ENCODE peak calls at places on chromosomes 2 and 18, in nine cellular contexts. W is Peyer's patch, A is A549, I is psoas muscle, R is sigmoid colon, Q is heart right ventricle, B is left ventricle myocardium inferior, U is heart left ventricle, E is thoracic aorta. T is an unnamed sample.
A peak's percentile ranks its signal among the peaks of the same experiment; 100 is the strongest.

GRCh38 chr2:24469148-24469547 is 21.9 kb upstream of the NCOA1 start:
- DNase-seq in W (no peak), A (no peak), I (no peak), R (no peak), Q (no peak), B (no peak), U (no peak), E (no peak), T (no peak)

GRCh38 chr18:44824884-44825283 is 144.2 kb downstream of the SETBP1 start:
- DNase-seq in W (no peak), A (no peak), I (no peak), R (no peak), Q (no peak), B (no peak), U (no peak), E (no peak), T (no peak)

GRCh38 chr2:240002983-240003382 is 22.2 kb downstream of the NDUFA10 start:
- DNase-seq in W (no peak), A (no peak), I (no peak), R (no peak), Q (no peak), B (no peak), U (no peak), E (no peak), T (no peak)

GRCh38 chr2:15449542-15450236 is 111.4 kb downstream of the NBAS start:
- DNase-seq in W (no peak), A (no peak), I (no peak), R (no peak), Q (no peak), B (no peak), U (no peak), E (no peak), T (no peak)

GRCh38 chr2:156918410-156918809 is 339.1 kb upstream of the GALNT5 start:
- DNase-seq in W (no peak), A (no peak), I (no peak), R (no peak), Q (no peak), B (no peak), U (no peak), E (no peak), T (no peak)

GRCh38 chr2:232315049-232315922 is 63.3 kb upstream of the ALPP start:
- DNase-seq in W (peak; percentile 83), A (no peak), I (peak; percentile 87), R (peak; percentile 80), Q (peak; percentile 49), B (peak; percentile 41), U (peak; percentile 37), E (peak; percentile 17), T (peak; percentile 81)

GRCh38 chr18:11857177-11857887 is 6.1 kb downstream of the CHMP1B start:
- DNase-seq in W (peak; percentile 90), A (peak; percentile 90), I (peak; percentile 93), R (peak; percentile 95), Q (peak; percentile 51), B (peak; percentile 48), U (peak; percentile 36), E (peak; percentile 69), T (no peak)

GRCh38 chr18:40215981-40216380 is 1739.1 kb upstream of the PIK3C3 start:
- DNase-seq in W (no peak), A (no peak), I (no peak), R (no peak), Q (no peak), B (no peak), U (no peak), E (no peak), T (no peak)

GRCh38 chr2:48943436-48943835 is 187.9 kb upstream of the LHCGR start:
- DNase-seq in W (no peak), A (no peak), I (no peak), R (no peak), Q (no peak), B (no peak), U (no peak), E (no peak), T (no peak)

GRCh38 chr18:78859686-78860085 is 119.9 kb upstream of the SALL3 start:
- DNase-seq in W (no peak), A (no peak), I (no peak), R (no peak), Q (no peak), B (no peak), U (no peak), E (no peak), T (no peak)

DNA sequence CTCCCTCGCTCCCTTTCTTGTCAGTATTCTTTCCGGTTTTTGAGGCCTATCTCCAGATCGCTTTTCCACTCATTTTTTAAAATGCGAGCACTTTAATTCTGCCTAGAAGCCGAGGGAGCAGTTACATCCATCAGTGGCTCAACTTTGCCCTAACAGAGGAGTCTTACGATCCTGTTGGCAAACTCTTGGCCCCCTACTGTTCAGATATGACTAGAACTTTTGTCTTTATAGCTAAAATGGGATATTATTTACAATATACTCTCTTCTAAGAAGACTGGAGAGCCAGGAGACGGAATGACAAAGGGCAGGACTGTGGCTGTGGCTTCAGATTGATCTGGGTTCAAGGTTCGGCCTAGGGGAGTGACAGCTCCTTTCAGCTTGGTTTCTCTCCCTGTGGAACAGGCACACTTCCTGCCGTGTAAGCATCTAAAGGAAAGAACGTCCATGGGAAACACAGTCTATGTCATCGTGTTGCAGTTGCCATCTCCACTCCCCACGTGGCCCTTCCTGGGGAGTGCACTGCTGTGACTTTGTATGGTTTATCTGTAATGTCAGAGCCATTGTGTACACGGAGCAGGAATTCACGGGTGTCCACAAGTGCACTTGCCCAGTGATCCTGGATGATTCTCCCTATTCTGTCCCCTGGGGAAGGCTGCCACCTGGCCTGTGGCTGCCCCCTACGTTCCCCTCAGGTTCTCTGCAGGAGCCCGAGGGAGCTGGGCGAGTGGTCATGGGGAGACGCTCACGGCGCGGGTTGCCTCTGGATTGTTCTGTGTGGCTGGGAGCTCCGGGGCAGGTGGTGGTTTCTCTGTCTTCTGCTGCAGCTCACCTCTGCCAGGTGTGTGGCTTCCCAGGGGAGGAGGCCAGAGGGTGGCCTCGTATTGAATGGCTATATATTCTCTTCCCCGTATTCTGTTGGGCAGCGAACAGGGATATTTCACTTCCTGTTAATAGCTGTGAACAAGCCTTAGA is 222.0 kb downstream of the LDLRAD4 start:
- DNase-seq in W (no peak), A (no peak), I (peak; percentile 26), R (peak; percentile 40), Q (no peak), B (no peak), U (no peak), E (no peak), T (no peak)
- TF ChIP-seq CTCF in W (no peak), A (no peak), I (no peak), R (no peak), Q (no peak), B (no peak), U (no peak), E (no peak), T (no peak)

DNA sequence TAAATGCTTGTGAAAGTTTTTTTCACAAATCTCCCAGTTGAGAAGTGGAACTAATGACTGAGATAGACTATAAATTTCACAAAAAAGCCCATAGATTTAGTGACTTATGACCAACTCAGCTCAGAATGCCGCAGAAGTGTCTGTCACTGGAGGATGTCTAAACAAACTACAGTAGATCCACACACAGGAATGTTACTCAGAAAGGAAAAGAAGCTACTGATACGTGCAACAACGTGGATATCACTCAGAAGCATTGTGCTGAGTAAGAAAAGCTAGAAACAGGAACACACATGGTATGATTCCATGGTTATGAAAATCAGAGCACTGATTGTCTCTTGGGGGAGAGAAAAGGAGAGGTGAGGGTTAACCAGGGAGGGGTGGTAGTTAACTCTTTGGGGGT is 151.9 kb downstream of the DOCK10 start:
- DNase-seq in W (no peak), A (no peak), I (no peak), R (no peak), Q (no peak), B (no peak), U (no peak), E (no peak), T (no peak)
- H3K4me1 ChIP-seq in W (peaks cover 5% of the 10 kb centered on the region), A (peaks cover 21% of the 10 kb centered on the region), I (no peaks in the 10 kb centered on the region), R (no peaks in the 10 kb centered on the region), Q (no peaks in the 10 kb centered on the region), B (no peaks in the 10 kb centered on the region), U (no peaks in the 10 kb centered on the region), E (peaks cover 1% of the 10 kb centered on the region), T (no peaks in the 10 kb centered on the region)

DNA sequence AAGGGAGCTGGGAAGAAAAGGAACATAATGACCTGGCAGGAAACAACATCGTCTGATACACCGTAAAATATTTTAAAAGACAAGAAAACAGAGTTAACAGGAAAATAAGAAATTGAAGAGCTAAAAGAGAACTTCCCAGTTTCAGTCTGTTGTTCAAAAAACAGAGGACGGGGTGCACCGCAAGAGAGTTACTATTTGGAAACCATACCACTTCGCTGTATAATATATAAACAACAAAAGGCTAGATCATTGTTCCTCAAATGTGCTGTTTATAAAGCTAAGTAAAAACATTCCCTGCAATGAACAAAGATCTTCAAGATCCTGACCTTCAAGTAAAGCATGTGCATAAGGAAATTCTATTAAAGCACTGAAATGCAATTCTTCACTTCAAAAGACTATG is 2.1 kb downstream of the PPP3R1 start:
- DNase-seq in W (no peak), A (no peak), I (no peak), R (no peak), Q (no peak), B (no peak), U (no peak), E (no peak), T (no peak)
- H3K27ac ChIP-seq in W (peak overlapping the region; percentile 93), A (no peak overlapping the region), I (peak overlapping the region; percentile 99), R (peak overlapping the region; percentile 95), Q (peak overlapping the region; percentile 96), B (peak overlapping the region; percentile 97), U (no peak overlapping the region), E (peak overlapping the region; percentile 92), T (no peak overlapping the region)

GRCh38 chr2:11799826-11800225 is 53.4 kb downstream of the LPIN1 start:
- DNase-seq in W (no peak), A (no peak), I (no peak), R (no peak), Q (no peak), B (no peak), U (no peak), E (no peak), T (no peak)

GRCh38 chr2:11796190-11797171 is 50.0 kb downstream of the LPIN1 start:
- DNase-seq in W (no peak), A (no peak), I (no peak), R (no peak), Q (no peak), B (no peak), U (no peak), E (no peak), T (no peak)

GRCh38 chr2:11797846-11798245 is 51.4 kb downstream of the LPIN1 start:
- DNase-seq in W (no peak), A (no peak), I (no peak), R (no peak), Q (no peak), B (no peak), U (no peak), E (no peak), T (no peak)

GRCh38 chr2:11802782-11803191 is 56.4 kb downstream of the LPIN1 start:
- DNase-seq in W (no peak), A (no peak), I (no peak), R (no peak), Q (no peak), B (no peak), U (no peak), E (no peak), T (no peak)

DNA sequence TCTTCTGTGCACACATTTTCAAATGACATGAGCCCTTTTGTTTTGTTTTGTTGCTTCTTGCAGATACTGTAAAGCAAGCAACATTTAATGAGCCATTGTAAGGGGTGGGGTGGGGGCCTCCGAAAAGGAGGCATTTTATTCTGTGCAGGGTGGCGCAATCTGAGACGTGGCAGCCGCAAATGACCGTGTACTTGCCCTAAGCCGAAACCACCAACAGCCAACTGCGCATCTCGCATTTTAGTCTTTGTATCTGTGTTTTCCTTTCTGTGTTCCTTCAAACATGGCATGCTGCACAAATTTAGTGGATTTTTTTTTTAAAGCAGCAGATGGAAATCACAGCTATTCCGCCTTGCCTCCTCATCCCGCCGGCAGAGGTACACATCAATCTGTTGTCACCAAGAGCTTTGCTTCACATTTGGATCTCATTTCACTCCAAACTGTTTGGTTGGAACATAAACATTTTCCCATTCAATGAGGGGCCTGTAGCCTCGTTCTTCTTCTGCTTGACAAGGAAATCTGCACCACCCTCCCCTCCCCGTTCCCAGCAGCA is 52.6 kb downstream of the LPIN1 start:
- DNase-seq in W (no peak), A (no peak), I (no peak), R (no peak), Q (no peak), B (no peak), U (no peak), E (no peak), T (no peak)
- TF ChIP-seq CTCF in W (no peak), A (no peak), I (no peak), R (no peak), Q (no peak), B (no peak), U (no peak), E (no peak), T (no peak)

T was measured in kidney.